ENCODE peak calls at places on chromosomes 16 and 17, in eight cellular contexts. H is naive thymus-derived CD4-positive, alpha-beta T cell; U is BJ; E is mesendoderm; J is transverse colon; W is endodermal cell; F is ascending aorta; B is left ventricle myocardium inferior. L is an unnamed sample. For H3K36me3, the result is how much of the 10 kb centered on the place peaks cover.

GRCh38 chr16:82002831-82003230 is 8.4 kb downstream of the SDR42E1 start:
- DNase-seq in H (no peak), U (no peak), E (no peak), J (no peak), W (no peak), F (no peak), B (no peak), L (no peak)

GRCh38 chr16:88464447-88465318 is 11.6 kb downstream of the ZFPM1 start:
- DNase-seq in H (no peak), U (no peak), E (peak), J (no peak), W (no peak), F (no peak), B (no peak), L (peak)

GRCh38 chr17:17886747-17887146 is 50.0 kb upstream of the SREBF1 start:
- DNase-seq in H (no peak), U (no peak), E (no peak), J (no peak), W (peak), F (no peak), B (no peak), L (no peak)

GRCh38 chr17:32899240-32900013 is 22.5 kb upstream of the MYO1D start:
- DNase-seq in H (no peak), U (no peak), E (no peak), J (no peak), W (no peak), F (no peak), B (no peak), L (no peak)

GRCh38 chr16:74100405-74101316 is 196.0 kb upstream of the PSMD7 start:
- DNase-seq in H (no peak), U (no peak), E (peak), J (no peak), W (peak), F (no peak), B (no peak), L (no peak)

GRCh38 chr17:67260051-67260987 is 15.3 kb upstream of the HELZ start:
- DNase-seq in H (no peak), U (peak), E (no peak), J (peak), W (no peak), F (no peak), B (no peak), L (no peak)

GRCh38 chr17:72479113-72479512 is 358.3 kb downstream of the SOX9 start:
- DNase-seq in H (no peak), U (no peak), E (no peak), J (no peak), W (peak), F (no peak), B (no peak), L (no peak)

GRCh38 chr17:18862011-18862410 is 4.1 kb downstream of the PRPSAP2 start:
- DNase-seq in H (no peak), U (no peak), E (no peak), J (no peak), W (no peak), F (no peak), B (no peak), L (no peak)

GRCh38 chr16:12440233-12440530 is 363.5 kb downstream of the CPPED1 start:
- DNase-seq in H (no peak), U (no peak), E (no peak), J (no peak), W (no peak), F (no peak), B (no peak), L (no peak)

GRCh38 chr17:27834571-27834970 is 34.2 kb upstream of the NOS2 start:
- DNase-seq in H (no peak), U (no peak), E (no peak), J (no peak), W (no peak), F (no peak), B (no peak), L (no peak)

GRCh38 chr17:50443492-50444051 is 17.6 kb downstream of the ACSF2 start:
- DNase-seq in H (no peak), U (no peak), E (peak), J (peak), W (no peak), F (no peak), B (no peak), L (no peak)

GRCh38 chr17:73822371-73822770 is 178.1 kb upstream of the SDK2 start:
- DNase-seq in H (peak), U (no peak), E (no peak), J (no peak), W (no peak), F (no peak), B (no peak), L (no peak)

GRCh38 chr17:8204761-8205555 is 5.4 kb downstream of the AURKB start:
- DNase-seq in H (no peak), U (no peak), E (no peak), J (no peak), W (no peak), F (no peak), B (no peak), L (no peak)

GRCh38 chr17:38671939-38672720 is 2.6 kb downstream of the EPOP start:
- DNase-seq in H (no peak), U (no peak), E (peak), J (no peak), W (no peak), F (no peak), B (no peak), L (no peak)

GRCh38 chr17:40915721-40916256 is 21.7 kb downstream of the KRT23 start:
- DNase-seq in H (no peak), U (peak), E (no peak), J (no peak), W (no peak), F (no peak), B (no peak), L (peak)

GRCh38 chr16:80403871-80404270 is 136.9 kb upstream of the DYNLRB2 start:
- DNase-seq in H (no peak), U (no peak), E (no peak), J (no peak), W (no peak), F (no peak), B (no peak), L (no peak)

GRCh38 chr16:56319391-56319790 is 106.0 kb downstream of the AMFR start:
- DNase-seq in H (no peak), U (no peak), E (no peak), J (no peak), W (no peak), F (no peak), B (no peak), L (no peak)

GRCh38 chr17:75812096-75813001 is 27.7 kb downstream of the UNK start:
- DNase-seq in H (no peak), U (no peak), E (no peak), J (no peak), W (peak), F (no peak), B (no peak), L (no peak)

GRCh38 chr17:2059125-2059836 is 4.4 kb downstream of the HIC1 start:
- DNase-seq in H (no peak), U (no peak), E (peak), J (no peak), W (no peak), F (no peak), B (no peak), L (no peak)

GRCh38 chr17:72719582-72720493 is 372.6 kb downstream of the SLC39A11 start:
- DNase-seq in H (peak), U (no peak), E (no peak), J (peak), W (no peak), F (no peak), B (no peak), L (peak)

GRCh38 chr17:75645501-75645888 is 12.3 kb downstream of the SMIM5 start:
- DNase-seq in H (no peak), U (no peak), E (peak), J (peak), W (peak), F (peak), B (no peak), L (no peak)

GRCh38 chr17:48646183-48647102 is 20.3 kb upstream of the HOXB9 start:
- DNase-seq in H (no peak), U (no peak), E (peak), J (peak), W (peak), F (no peak), B (no peak), L (no peak)
- H3K4me3 ChIP-seq in H (peak), U (no peak), E (peak), J (peak), W (no peak), F (peak), B (peak), L (peak)

DNA sequence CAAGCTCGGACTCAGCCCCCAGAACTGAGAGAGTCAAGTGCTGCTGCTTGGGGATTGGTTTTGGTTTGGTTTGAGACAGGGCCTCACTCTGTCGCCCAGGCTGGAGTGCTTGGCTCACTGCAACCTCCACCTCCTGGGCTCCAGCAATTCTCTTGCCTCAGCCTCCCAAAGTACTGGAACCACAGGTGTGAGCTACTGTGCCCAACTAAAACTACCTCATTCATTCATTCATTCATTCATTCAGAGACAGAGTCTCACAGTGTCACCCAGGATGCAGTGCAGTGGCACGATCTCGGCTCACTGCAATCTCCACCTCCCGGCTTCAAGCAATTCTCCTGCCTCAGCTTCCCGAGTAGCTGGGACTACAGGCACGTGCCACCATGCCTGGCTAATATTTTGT is 24.7 kb downstream of the UNKL start:
- DNase-seq in H (no peak), U (no peak), E (no peak), J (no peak), W (no peak), F (no peak), B (no peak), L (no peak)
- H3K36me3 ChIP-seq in H (under half), U (under half), E (under half), J (under half), W (under half), F (half or more), B (half or more), L (under half)

GRCh38 chr17:61862975-61863800 is at the start of gene BRIP1:
- DNase-seq in H (peak), U (peak), E (peak), J (peak), W (peak), F (peak), B (peak), L (peak)

GRCh38 chr17:61867033-61867432 is 3.7 kb upstream of the BRIP1 start:
- DNase-seq in H (no peak), U (no peak), E (no peak), J (no peak), W (no peak), F (no peak), B (no peak), L (no peak)

GRCh38 chr17:61868074-61868473 is 4.7 kb upstream of the BRIP1 start:
- DNase-seq in H (no peak), U (no peak), E (no peak), J (no peak), W (no peak), F (no peak), B (no peak), L (no peak)

GRCh38 chr17:61863801-61864126 is 436 bp upstream of the BRIP1 start:
- DNase-seq in H (no peak), U (no peak), E (no peak), J (no peak), W (no peak), F (no peak), B (no peak), L (no peak)

GRCh38 chr17:61862105-61862574 is 1.2 kb downstream of the BRIP1 start:
- DNase-seq in H (no peak), U (no peak), E (peak), J (no peak), W (no peak), F (no peak), B (no peak), L (no peak)
- H3K4me3 ChIP-seq in H (peak), U (no peak), E (peak), J (no peak), W (peak), F (no peak), B (no peak), L (peak)

DNA sequence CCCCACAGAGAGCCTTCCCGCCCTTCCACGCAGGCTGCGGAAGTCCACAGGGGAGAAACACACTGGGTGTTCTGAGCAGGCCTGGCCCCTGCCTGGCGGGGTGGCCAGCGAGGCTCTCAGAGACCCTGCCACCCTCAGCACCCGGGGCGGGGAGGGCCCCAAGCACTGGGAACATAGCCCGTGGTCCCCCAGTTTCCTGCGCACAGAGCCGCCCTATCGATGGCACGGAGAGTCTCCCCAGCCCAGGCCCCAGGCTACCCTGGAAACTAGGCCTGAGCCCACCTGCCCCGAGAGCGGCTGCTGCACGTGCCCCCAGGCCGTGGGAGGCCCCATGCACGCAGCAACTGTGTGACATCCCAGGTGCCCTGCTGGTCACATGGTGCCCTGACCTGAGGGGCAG is 10.2 kb upstream of the CCDC154 start:
- DNase-seq in H (no peak), U (no peak), E (no peak), J (no peak), W (no peak), F (no peak), B (no peak), L (no peak)
- H3K36me3 ChIP-seq in H (under half), U (under half), E (under half), J (under half), W (under half), F (half or more), B (half or more), L (under half)

DNA sequence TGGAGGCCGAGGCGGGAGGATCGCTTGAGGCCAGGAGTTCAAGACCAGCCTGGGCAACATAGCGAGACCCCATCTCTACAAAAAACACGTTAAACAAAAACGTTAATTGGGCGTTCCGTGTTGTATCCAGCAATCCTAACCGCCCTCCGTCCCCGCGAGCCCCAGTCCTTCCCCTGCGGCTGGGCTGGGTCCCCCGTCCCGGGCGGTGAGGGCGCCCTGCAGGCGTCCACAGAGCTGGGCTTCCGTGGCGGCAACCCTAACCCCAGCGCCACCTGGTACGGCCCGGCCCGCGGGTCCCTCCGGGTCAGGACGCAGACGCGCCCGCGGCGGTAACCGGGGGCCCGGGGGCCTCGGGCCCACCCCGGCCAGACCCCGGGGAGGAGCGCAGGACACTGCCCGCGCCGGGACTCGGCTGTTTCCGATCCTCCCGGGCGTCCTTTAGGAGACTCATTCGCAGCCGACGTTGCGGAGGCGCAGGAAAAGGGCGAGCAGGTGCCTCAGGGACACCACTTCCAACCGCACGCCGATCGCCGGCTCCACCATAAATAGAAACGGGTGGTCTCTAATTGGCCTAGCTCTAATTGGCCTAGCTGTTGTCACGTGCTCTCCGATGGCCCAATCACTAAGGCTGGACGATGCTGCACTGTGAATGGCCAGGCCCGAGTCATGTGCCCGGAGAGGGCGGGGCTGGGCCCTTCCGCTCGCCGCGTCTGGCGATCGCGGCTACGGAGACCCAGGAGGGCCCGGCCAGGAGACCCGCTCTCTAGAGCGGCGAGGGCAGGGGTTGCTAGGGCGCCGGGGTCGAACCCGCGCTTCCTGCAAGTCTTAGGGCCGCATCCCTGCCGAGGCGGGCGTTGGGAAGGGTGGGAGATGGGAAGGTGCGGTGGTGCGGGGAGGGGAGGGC is 19.0 kb upstream of the CSNK1D start:
- DNase-seq in H (peak), U (peak), E (peak), J (peak), W (peak), F (peak), B (peak), L (peak)
- H3K4me3 ChIP-seq in H (peak), U (peak), E (peak), J (peak), W (peak), F (peak), B (peak), L (peak)

GRCh38 chr17:45287526-45288264 is 25.8 kb upstream of the SPATA32 start:
- DNase-seq in H (no peak), U (no peak), E (no peak), J (no peak), W (no peak), F (no peak), B (no peak), L (no peak)

GRCh38 chr17:45288825-45289224 is 26.9 kb upstream of the SPATA32 start:
- DNase-seq in H (no peak), U (no peak), E (no peak), J (no peak), W (no peak), F (no peak), B (peak), L (no peak)

GRCh38 chr17:45283711-45284110 is 21.8 kb upstream of the SPATA32 start:
- DNase-seq in H (no peak), U (no peak), E (no peak), J (no peak), W (no peak), F (no peak), B (peak), L (no peak)

GRCh38 chr17:45284176-45285140 is 22.6 kb upstream of the SPATA32 start:
- DNase-seq in H (no peak), U (no peak), E (peak), J (no peak), W (peak), F (no peak), B (peak), L (no peak)

GRCh38 chr17:45286286-45286685 is 24.4 kb upstream of the SPATA32 start:
- DNase-seq in H (no peak), U (no peak), E (no peak), J (no peak), W (no peak), F (no peak), B (no peak), L (no peak)
- H3K36me3 ChIP-seq in H (under half), U (half or more), E (under half), J (under half), W (under half), F (half or more), B (half or more), L (half or more)

L was measured in GM06990.